ENCODE peak calls at places on chromosome 11, in six cellular contexts. A is activated CD4-positive, CD25-positive, alpha-beta regulatory T cell; B is fibroblast of pulmonary artery; R is NCI-H510A treated with DMSO at 0.1 percent for 48 hours; Z is neural progenitor cell; K is OCI-LY7. G is an unnamed sample.
A peak's percentile ranks its signal among the peaks of the same experiment; 100 is the strongest.

GRCh38 chr11:73350908-73351636 is 25.1 kb upstream of the RELT start:
- DNase-seq in A (peak; percentile 16), B (peak; percentile 88), R (peak; percentile 94), Z (peak; percentile 72), K (peak; percentile 78), G (no peak)

GRCh38 chr11:62786318-62787004 is 741 bp upstream of the TMEM179B start:
- DNase-seq in A (peak; percentile 70), B (peak; percentile 78), R (peak; percentile 70), Z (peak; percentile 96), K (peak; percentile 92), G (peak; percentile 88)

GRCh38 chr11:74468058-74468457 is 709 bp upstream of the KCNE3 start:
- DNase-seq in A (no peak), B (no peak), R (no peak), Z (no peak), K (no peak), G (no peak)

GRCh38 chr11:134554861-134555260 is 142.8 kb upstream of the B3GAT1 start:
- DNase-seq in A (no peak), B (no peak), R (no peak), Z (no peak), K (no peak), G (peak; percentile 19)

GRCh38 chr11:36034572-36035331 is 90.9 kb downstream of the LDLRAD3 start:
- DNase-seq in A (no peak), B (peak; percentile 78), R (no peak), Z (no peak), K (no peak), G (no peak)

GRCh38 chr11:7575841-7576451 is 62.1 kb downstream of the PPFIBP2 start:
- DNase-seq in A (no peak), B (no peak), R (peak; percentile 23), Z (no peak), K (no peak), G (peak; percentile 58)

GRCh38 chr11:69640995-69641581 is at the start of gene CCND1:
- DNase-seq in A (no peak), B (peak; percentile 94), R (peak; percentile 15), Z (peak; percentile 96), K (peak; percentile 13), G (peak; percentile 88)

GRCh38 chr11:16028406-16028805 is 327.9 kb downstream of the SOX6 start:
- DNase-seq in A (no peak), B (peak; percentile 53), R (no peak), Z (no peak), K (no peak), G (no peak)

GRCh38 chr11:67056267-67056639 is 394 bp upstream of the RHOD start:
- DNase-seq in A (no peak), B (no peak), R (no peak), Z (no peak), K (no peak), G (no peak)

GRCh38 chr11:76574406-76574805 is 96.1 kb downstream of the LRRC32 start:
- DNase-seq in A (no peak), B (peak; percentile 37), R (no peak), Z (no peak), K (no peak), G (no peak)

GRCh38 chr11:86524603-86525352 is 147.6 kb downstream of the ME3 start:
- DNase-seq in A (no peak), B (peak; percentile 46), R (no peak), Z (no peak), K (no peak), G (no peak)

G was measured in left lobe of liver.